ENCODE peak calls at places on chromosomes 13 and 19, in nine cellular contexts. B is esophagus muscularis mucosa, F is K562, W is breast epithelium, M is H1, L is A549, H is stomach, Y is body of pancreas, K is erythroblast. I is an unnamed sample.

GRCh38 chr13:29546662-29547061 is 48.8 kb downstream of the SLC7A1 start:
- DNase-seq in H (no peak), B (no peak), Y (no peak), M (no peak), W (no peak), K (no peak), F (no peak), L (no peak), I (no peak)

GRCh38 chr13:51501592-51502205 is 48.9 kb upstream of the INTS6 start:
- DNase-seq in H (no peak), K (no peak), M (no peak), F (no peak), B (no peak), W (no peak), Y (no peak), L (no peak), I (no peak)

GRCh38 chr13:110119943-110120905 is 186.7 kb downstream of the COL4A1 start:
- DNase-seq in K (no peak), F (no peak), Y (no peak), B (peak), H (no peak), L (peak), W (no peak), M (peak), I (no peak)

GRCh38 chr13:31276386-31276785 is 76.6 kb downstream of the B3GLCT start:
- DNase-seq in Y (no peak), W (no peak), K (no peak), M (no peak), B (no peak), H (no peak), F (no peak), L (no peak), I (no peak)

GRCh38 chr13:112326821-112327370 is 49.3 kb upstream of the SPACA7 start:
- DNase-seq in M (no peak), K (no peak), W (no peak), F (no peak), L (no peak), H (no peak), Y (no peak), B (no peak), I (no peak)

GRCh38 chr13:75495938-75496337 is 14.0 kb upstream of the TBC1D4 start:
- DNase-seq in W (no peak), L (no peak), K (no peak), Y (no peak), H (no peak), F (no peak), M (no peak), B (no peak), I (no peak)

GRCh38 chr19:51136891-51137551 is 5.1 kb upstream of the SIGLEC7 start:
- DNase-seq in Y (no peak), B (no peak), W (no peak), H (no peak), M (no peak), K (no peak), L (no peak), F (no peak), I (no peak)

GRCh38 chr19:30132312-30133075 is 190.5 kb downstream of the URI1 start:
- DNase-seq in W (no peak), H (no peak), B (no peak), Y (no peak), K (no peak), M (no peak), F (peak), L (no peak), I (no peak)

GRCh38 chr13:107329991-107330390 is 762.1 kb upstream of the ARGLU1 start:
- DNase-seq in F (no peak), W (no peak), M (no peak), K (no peak), H (no peak), Y (no peak), B (no peak), L (no peak), I (no peak)

GRCh38 chr13:67554746-67555452 is 324.8 kb upstream of the PCDH9 start:
- DNase-seq in H (no peak), B (no peak), M (no peak), Y (no peak), F (no peak), K (no peak), L (no peak), W (no peak), I (no peak)

GRCh38 chr13:23628765-23629565 is 58.8 kb downstream of the TNFRSF19 start:
- DNase-seq in L (no peak), F (no peak), B (no peak), Y (no peak), W (no peak), M (no peak), H (no peak), K (no peak), I (no peak)

GRCh38 chr19:46493236-46494114 is 2.2 kb downstream of the PNMA8B start:
- DNase-seq in L (no peak), B (no peak), K (no peak), Y (no peak), M (peak), W (no peak), F (no peak), H (no peak), I (no peak)

GRCh38 chr13:111610879-111611278 is 290.4 kb downstream of the TEX29 start:
- DNase-seq in L (no peak), W (no peak), B (no peak), K (no peak), Y (no peak), M (no peak), F (no peak), H (no peak), I (no peak)

GRCh38 chr19:41328818-41329220 is 18.8 kb downstream of the CCDC97 start:
- DNase-seq in M (no peak), K (no peak), H (no peak), W (no peak), Y (no peak), F (no peak), B (no peak), L (no peak), I (no peak)

GRCh38 chr19:41328157-41328817 is 18.3 kb downstream of the CCDC97 start:
- DNase-seq in M (no peak), F (no peak), K (peak), Y (no peak), H (no peak), W (no peak), B (no peak), L (peak), I (no peak)

GRCh38 chr19:41327076-41327475 is 17.1 kb downstream of the CCDC97 start:
- DNase-seq in L (no peak), K (no peak), H (no peak), Y (no peak), B (no peak), F (no peak), W (no peak), M (no peak), I (no peak)

GRCh38 chr19:41325947-41326706 is 16.2 kb downstream of the CCDC97 start:
- DNase-seq in L (no peak), H (no peak), F (no peak), B (no peak), K (no peak), W (no peak), M (peak), Y (peak), I (no peak)

GRCh38 chr19:41327499-41328156 is 17.7 kb downstream of the CCDC97 start:
- DNase-seq in L (peak), B (no peak), W (peak), H (peak), M (peak), Y (peak), F (no peak), K (peak), I (peak)
- TF ChIP-seq POLR2A in L (no peak), B (no peak), W (no peak), H (no peak), M (no peak), Y (peak), F (no peak), K (peak), I (peak)

GRCh38 chr13:99276706-99277105 is 18.5 kb upstream of the GPR18 start:
- DNase-seq in W (no peak), K (no peak), M (no peak), F (no peak), B (no peak), H (no peak), L (no peak), Y (no peak), I (no peak)

GRCh38 chr13:99280166-99280565 is 22.0 kb upstream of the GPR18 start:
- DNase-seq in K (no peak), W (no peak), M (no peak), B (no peak), F (no peak), H (no peak), L (no peak), Y (no peak), I (no peak)

GRCh38 chr13:99278843-99279242 is 20.7 kb upstream of the GPR18 start:
- DNase-seq in B (no peak), K (no peak), M (no peak), F (no peak), Y (no peak), H (no peak), W (no peak), L (no peak), I (no peak)

GRCh38 chr13:99277629-99278028 is 19.4 kb upstream of the GPR18 start:
- DNase-seq in F (no peak), K (no peak), H (no peak), M (no peak), W (no peak), L (no peak), Y (no peak), B (no peak), I (no peak)

DNA sequence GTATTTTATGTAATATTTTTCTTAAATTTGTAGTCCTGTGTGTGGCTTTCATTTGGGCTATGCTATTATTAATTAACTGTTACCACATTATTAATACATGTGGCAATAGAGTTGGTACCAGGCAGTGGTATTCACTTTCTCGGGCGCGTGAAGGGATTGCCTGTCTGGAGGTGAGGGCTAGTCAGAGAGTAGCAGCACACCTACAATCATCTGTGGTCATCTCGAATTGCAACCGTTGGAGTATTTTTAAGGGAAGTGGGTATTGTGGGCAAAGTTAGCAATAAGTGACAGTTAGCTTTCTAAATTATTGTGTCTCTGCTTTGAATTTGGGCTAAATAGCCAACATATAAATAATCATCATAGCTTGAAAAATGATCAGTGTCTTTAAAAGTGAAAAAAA is 20.0 kb upstream of the GPR18 start:
- DNase-seq in W (no peak), B (no peak), Y (no peak), M (no peak), F (no peak), K (no peak), H (no peak), L (no peak), I (no peak)
- TF ChIP-seq POLR2A in W (no peak), B (no peak), Y (no peak), M (no peak), F (no peak), K (no peak), H (no peak), L (no peak), I (no peak)

GRCh38 chr13:99610702-99611289 is 109.5 kb downstream of the TM9SF2 start:
- DNase-seq in B (no peak), W (no peak), M (no peak), F (no peak), K (peak), H (no peak), L (no peak), Y (no peak), I (no peak)

GRCh38 chr13:99608345-99608744 is 107.1 kb downstream of the TM9SF2 start:
- DNase-seq in F (no peak), W (no peak), Y (no peak), L (no peak), K (no peak), H (no peak), M (no peak), B (no peak), I (no peak)

GRCh38 chr13:99604636-99605035 is 103.4 kb downstream of the TM9SF2 start:
- DNase-seq in H (no peak), L (no peak), B (no peak), Y (no peak), M (no peak), W (no peak), F (no peak), K (no peak), I (no peak)

GRCh38 chr13:99605417-99606321 is 104.4 kb downstream of the TM9SF2 start:
- DNase-seq in B (no peak), K (peak), Y (peak), W (no peak), M (peak), H (peak), F (peak), L (peak), I (peak)

DNA sequence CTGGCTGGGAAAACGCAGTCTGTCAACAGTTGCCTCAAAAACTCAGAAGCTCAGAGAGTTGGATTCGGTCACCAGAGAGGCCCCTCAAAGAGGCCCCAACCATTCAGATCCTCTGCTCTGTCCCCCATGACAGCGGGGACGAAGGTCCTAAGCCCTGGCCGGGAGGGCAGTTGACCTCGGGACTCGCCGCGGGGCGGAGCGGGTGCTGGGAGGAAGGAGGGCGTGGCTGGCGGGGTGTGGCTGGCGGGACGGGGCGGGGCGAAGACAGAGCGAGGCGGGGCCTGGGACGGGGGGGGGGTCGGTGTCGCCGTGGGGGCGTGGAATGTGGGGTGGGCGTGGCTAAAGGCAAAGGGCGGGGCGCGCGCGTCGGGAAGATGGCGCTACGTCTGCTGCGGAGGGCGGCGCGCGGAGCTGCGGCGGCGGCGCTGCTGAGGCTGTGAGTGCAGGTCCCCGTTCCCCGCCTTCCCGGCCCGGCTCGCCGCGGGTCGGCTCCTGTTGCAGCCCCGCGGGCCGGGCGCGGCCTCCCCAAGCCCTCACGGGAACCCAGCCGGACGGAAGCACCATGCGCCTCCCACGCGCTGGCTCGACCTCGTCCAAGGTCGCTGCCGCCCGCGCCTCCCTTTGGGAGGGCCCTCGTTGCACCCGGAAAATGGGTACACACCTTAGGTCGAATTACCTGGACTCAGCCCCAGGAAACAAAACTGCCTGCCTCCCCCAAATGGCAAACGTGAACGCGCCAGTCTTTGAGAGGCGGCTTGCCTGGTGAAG is 105.2 kb downstream of the TM9SF2 start:
- DNase-seq in H (peak), F (peak), L (peak), B (peak), W (peak), Y (peak), M (peak), K (peak), I (peak)
- TF ChIP-seq POLR2A in H (no peak), F (peak), L (peak), B (peak), W (no peak), Y (peak), M (peak), K (peak), I (peak)

DNA sequence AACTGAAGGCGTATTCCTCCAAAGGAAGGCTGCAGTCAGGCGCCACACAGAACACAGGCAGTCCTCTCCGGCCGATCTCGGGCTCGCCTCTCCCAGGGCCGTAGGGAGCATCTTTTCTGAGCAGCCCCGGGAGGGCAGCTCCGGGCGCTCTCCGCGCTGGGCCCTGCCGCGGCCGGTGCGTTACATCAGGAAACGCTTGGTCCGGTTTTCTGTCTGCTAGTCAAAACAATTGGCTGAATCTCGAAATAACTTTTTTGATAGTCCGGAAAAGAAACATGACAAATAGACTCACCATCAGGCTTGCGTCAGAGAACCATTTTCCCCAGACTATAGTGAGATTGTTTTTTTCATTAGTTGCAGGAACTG is 115.4 kb downstream of the KCNRG start:
- DNase-seq in Y (no peak), W (no peak), M (peak), F (no peak), H (no peak), B (no peak), L (peak), K (peak), I (no peak)
- TF ChIP-seq POLR2A in Y (peak), W (no peak), M (no peak), F (no peak), H (no peak), B (no peak), L (no peak), K (no peak), I (no peak)

DNA sequence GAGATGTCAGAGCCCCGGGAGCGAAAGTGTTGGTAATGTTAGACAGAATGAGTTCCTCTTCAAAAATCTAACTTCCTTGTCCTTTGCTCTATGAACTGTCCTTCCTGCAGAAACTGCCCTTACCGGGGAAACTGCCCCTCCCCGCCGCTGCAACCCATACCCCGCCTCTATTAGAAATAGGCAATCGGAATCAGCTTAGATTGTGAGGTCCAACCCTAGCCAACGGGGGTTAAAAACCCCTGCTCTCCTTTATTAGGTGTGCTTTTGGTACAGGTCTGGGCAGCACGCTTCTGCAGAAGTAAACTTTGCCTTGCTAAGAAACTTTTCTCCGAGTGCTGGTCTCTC is 11.5 kb upstream of the CAPNS1 start:
- DNase-seq in K (no peak), H (no peak), M (no peak), Y (no peak), F (peak), B (no peak), L (no peak), W (no peak), I (no peak)
- TF ChIP-seq POLR2A in K (no peak), H (no peak), M (no peak), Y (no peak), F (no peak), B (no peak), L (no peak), W (no peak), I (no peak)

GRCh38 chr19:16330368-16330801 is 5.8 kb downstream of the KLF2 start:
- DNase-seq in F (peak), Y (peak), W (peak), L (peak), M (no peak), K (peak), B (no peak), H (peak), I (peak)
- TF ChIP-seq POLR2A in F (no peak), Y (no peak), W (no peak), L (no peak), M (no peak), K (no peak), B (peak), H (no peak), I (no peak)

GRCh38 chr13:45332831-45333219 is 8.2 kb downstream of the TPT1 start:
- DNase-seq in Y (no peak), B (no peak), H (no peak), W (no peak), F (no peak), M (no peak), L (no peak), K (no peak), I (no peak)

GRCh38 chr13:45328661-45329105 is 12.3 kb downstream of the TPT1 start:
- DNase-seq in K (no peak), H (no peak), M (no peak), Y (no peak), F (no peak), L (no peak), B (no peak), W (no peak), I (no peak)

GRCh38 chr13:45333251-45333972 is 7.6 kb downstream of the TPT1 start:
- DNase-seq in L (no peak), M (no peak), W (no peak), H (no peak), Y (no peak), B (no peak), F (no peak), K (no peak), I (no peak)

GRCh38 chr13:45331981-45332830 is 8.8 kb downstream of the TPT1 start:
- DNase-seq in F (no peak), L (peak), H (no peak), B (no peak), M (no peak), Y (no peak), W (no peak), K (peak), I (no peak)

GRCh38 chr13:45331123-45331619 is 9.8 kb downstream of the TPT1 start:
- DNase-seq in M (no peak), L (no peak), Y (no peak), H (no peak), B (no peak), F (no peak), K (no peak), W (no peak), I (no peak)
- TF ChIP-seq POLR2A in M (peak), L (no peak), Y (no peak), H (no peak), B (no peak), F (peak), K (peak), W (no peak), I (no peak)

GRCh38 chr13:77062097-77062496 is 35.1 kb upstream of the FBXL3 start:
- DNase-seq in K (no peak), W (no peak), Y (no peak), F (no peak), L (no peak), H (no peak), M (no peak), B (no peak), I (no peak)

GRCh38 chr13:77065456-77066147 is 38.6 kb upstream of the FBXL3 start:
- DNase-seq in W (no peak), F (no peak), B (no peak), L (no peak), M (no peak), K (no peak), H (no peak), Y (no peak), I (no peak)

GRCh38 chr13:77067519-77067918 is 40.6 kb upstream of the FBXL3 start:
- DNase-seq in B (no peak), W (no peak), F (no peak), Y (no peak), M (no peak), K (no peak), L (no peak), H (no peak), I (no peak)
- TF ChIP-seq POLR2A in B (no peak), W (no peak), F (no peak), Y (no peak), M (no peak), K (no peak), L (no peak), H (no peak), I (no peak)

DNA sequence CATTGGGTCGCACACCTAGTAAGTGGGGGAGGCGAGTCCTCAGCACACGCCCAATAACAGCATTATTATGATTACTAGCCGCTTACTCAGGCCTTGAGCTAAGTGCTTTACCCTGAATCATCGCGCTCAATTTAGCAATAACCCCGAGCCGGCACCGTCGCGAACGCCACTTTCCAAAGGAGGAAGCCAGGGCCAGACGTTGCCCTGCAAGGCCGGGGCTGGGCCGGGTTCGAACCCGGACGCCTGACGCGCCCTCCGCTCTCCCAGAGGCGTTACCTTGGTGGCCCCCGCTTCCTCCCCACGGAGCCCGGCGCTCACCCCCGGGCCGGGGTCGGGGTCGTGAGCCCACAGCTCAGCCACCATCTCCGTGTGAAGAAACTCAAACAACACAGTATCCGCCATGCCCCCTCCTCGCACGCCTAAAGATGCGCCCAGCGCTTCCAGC is at the start of gene TRAPPC6A:
- DNase-seq in M (no peak), L (peak), K (peak), F (no peak), Y (no peak), H (peak), B (no peak), W (no peak), I (no peak)
- TF ChIP-seq POLR2A in M (peak), L (peak), K (no peak), F (peak), Y (peak), H (no peak), B (peak), W (peak), I (peak)

I was measured in GM12892.